ENCODE peak calls at places on chromosomes 13 and 19, in five cellular contexts. N, S, A, Q and J are unnamed samples.

GRCh38 chr19:12967907-12968306 is 1.5 kb upstream of the DAND5 start:
- DNase-seq in N (no peak), S (no peak), A (no peak), Q (no peak), J (no peak)

GRCh38 chr19:33868821-33869412 is 72.2 kb downstream of the KCTD15 start:
- DNase-seq in N (peak), S (peak), A (no peak), Q (no peak), J (no peak)

GRCh38 chr19:18322318-18322758 is 538 bp downstream of the LSM4 start:
- DNase-seq in N (peak), S (no peak), A (no peak), Q (no peak), J (no peak)

GRCh38 chr13:60759499-60759898 is 362.5 kb downstream of the TDRD3 start:
- DNase-seq in N (no peak), S (no peak), A (no peak), Q (no peak), J (no peak)

GRCh38 chr19:7115721-7116120 is 46.2 kb downstream of the ZNF557 start:
- DNase-seq in N (no peak), S (no peak), A (no peak), Q (no peak), J (no peak)

GRCh38 chr19:44111910-44112463 is 1.2 kb upstream of the ZNF225 start:
- DNase-seq in N (peak), S (no peak), A (no peak), Q (no peak), J (no peak)

GRCh38 chr13:25406377-25406776 is 34.6 kb downstream of the ATP8A2 start:
- DNase-seq in N (no peak), S (no peak), A (no peak), Q (no peak), J (no peak)

GRCh38 chr13:68714292-68714691 is 1393.3 kb upstream of the ATXN8OS start:
- DNase-seq in N (no peak), S (no peak), A (no peak), Q (no peak), J (no peak)

GRCh38 chr19:39038098-39038497 is 5.7 kb upstream of the FBXO27 start:
- DNase-seq in N (peak), S (no peak), A (no peak), Q (no peak), J (no peak)

GRCh38 chr19:15432018-15432494 is 13.3 kb upstream of the AKAP8L start:
- DNase-seq in N (no peak), S (no peak), A (no peak), Q (no peak), J (no peak)

GRCh38 chr19:29216021-29216420 is 3.1 kb upstream of the UQCRFS1 start:
- DNase-seq in N (no peak), S (no peak), A (no peak), Q (no peak), J (no peak)

GRCh38 chr19:18588611-18589379 is at the start of gene REX1BD:
- DNase-seq in N (peak), S (peak), A (peak), Q (no peak), J (peak)

GRCh38 chr19:12867120-12868099 is 13.8 kb downstream of the DNASE2 start:
- DNase-seq in N (peak), S (no peak), A (peak), Q (no peak), J (peak)

GRCh38 chr19:33736158-33736557 is 60.5 kb upstream of the KCTD15 start:
- DNase-seq in N (no peak), S (no peak), A (no peak), Q (no peak), J (no peak)

DNA sequence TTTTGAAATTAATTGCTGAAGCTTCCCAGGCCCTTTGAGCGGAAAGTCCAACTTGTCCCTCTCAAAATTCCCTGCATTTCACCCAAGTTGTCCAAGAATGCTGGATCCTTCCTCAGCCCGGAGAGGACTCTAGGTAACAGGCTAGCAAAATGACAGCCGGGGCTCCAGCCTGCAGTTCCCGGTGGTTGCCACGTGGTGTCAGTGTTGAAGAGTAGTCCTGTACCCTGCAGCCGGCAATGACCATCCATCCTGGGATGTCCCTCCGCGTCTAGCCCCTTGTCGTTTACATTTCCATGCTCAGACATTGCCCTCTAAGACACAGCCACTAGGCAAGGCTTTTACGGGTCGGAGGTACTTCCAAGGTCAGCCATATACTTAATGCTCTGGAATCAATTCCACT is 31.4 kb upstream of the MTIF3 start:
- DNase-seq in N (peak), S (peak), A (no peak), Q (no peak), J (peak)
- TF ChIP-seq CTCF in N (peak), S (peak), A (peak), Q (no peak), J (peak)

DNA sequence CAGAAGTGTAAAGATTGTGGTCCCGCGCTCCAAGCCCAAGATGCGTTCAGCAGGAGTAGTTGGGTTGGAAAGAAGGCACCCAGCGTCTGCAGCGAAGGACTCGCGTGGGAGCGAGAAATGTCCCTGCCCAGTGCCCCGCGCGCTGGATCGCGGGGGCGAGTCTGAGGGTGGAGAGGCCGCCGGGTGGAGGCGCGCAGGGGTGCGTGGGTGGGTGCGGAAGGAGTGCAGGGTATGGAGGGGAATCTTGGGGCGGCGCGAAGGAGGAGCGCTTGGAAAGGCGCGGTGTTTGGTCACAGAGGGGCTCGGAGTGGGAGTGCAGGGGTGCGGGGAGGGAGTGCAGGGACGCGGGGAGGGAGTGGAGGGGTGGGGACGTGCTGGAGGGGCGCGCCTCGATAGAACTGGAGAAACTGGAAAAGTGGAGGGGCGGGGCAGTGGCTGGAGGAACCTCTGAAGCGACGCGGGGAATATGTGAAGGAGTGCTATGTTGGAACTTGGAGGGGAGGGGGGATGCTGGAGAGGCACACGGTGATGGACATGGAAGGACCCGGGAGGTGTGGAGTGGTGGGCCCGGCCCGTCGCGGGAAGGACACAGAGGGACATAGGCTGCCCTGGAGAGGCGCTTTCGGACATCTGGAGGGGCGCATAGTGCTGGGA is 21.1 kb upstream of the SGCG start:
- DNase-seq in N (no peak), S (no peak), A (no peak), Q (no peak), J (peak)
- TF ChIP-seq CTCF in N (no peak), S (no peak), A (no peak), Q (no peak), J (peak)

DNA sequence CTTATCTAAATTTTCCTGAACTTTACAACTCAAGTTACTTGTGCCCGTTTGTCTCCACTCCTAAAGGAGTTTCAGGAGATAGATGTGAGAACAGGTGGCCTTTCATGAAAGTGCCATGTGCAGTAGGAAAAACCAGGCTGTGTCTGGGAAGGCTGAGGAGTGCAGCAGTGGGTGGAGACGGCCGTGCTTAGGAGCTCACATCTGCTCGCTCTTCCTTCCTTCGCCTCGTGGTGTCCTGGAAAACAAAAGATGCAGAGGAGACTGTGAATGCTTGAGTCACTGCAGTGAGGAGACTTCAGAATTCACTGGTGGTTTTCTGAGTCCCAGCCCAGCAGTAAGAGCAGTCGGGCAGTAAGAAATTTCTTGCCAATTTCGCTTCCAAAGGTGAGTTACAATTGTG is 138.4 kb upstream of the RNF113B start:
- DNase-seq in N (no peak), S (no peak), A (no peak), Q (no peak), J (no peak)
- TF ChIP-seq CTCF in N (no peak), S (no peak), A (no peak), Q (no peak), J (no peak)

GRCh38 chr19:11783767-11784166 is 14.6 kb upstream of the ZNF491 start:
- DNase-seq in N (no peak), S (no peak), A (no peak), Q (no peak), J (no peak)
- TF ChIP-seq CTCF in N (no peak), S (no peak), A (no peak), Q (no peak), J (no peak)

GRCh38 chr19:55452381-55453325 is 8.8 kb downstream of the ISOC2 start:
- DNase-seq in N (peak), S (peak), A (no peak), Q (no peak), J (peak)
- TF ChIP-seq CTCF in N (peak), S (no peak), A (no peak), Q (no peak), J (peak)

DNA sequence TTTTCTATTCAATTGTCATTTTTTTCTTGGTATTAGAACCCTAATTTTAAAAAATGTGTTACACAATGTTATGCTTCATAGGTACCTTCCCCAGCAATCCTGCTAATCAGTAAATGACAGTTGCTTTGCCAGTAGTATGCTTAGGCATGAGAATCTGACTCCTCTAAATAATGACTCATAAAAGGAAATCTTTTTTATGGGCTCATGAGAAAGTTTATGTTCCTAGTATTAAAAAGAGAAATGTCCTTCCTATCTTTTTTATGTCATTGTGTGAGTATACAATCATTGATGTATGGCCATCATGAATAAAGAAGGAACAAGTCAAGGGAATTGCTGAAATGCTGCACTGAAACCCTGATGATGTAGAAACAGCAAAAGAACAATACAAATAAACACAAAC is 1237.7 kb upstream of the PCDH20 start:
- DNase-seq in N (no peak), S (no peak), A (no peak), Q (no peak), J (no peak)
- TF ChIP-seq CTCF in N (no peak), S (no peak), A (no peak), Q (no peak), J (no peak)